ENCODE peak calls at places on chromosomes 2 and 18, in eight cellular contexts. F is amniotic epithelial cell; K is activated naive CD4-positive, alpha-beta T cell treated with anti-CD3 and anti-CD28 coated beads for 36 hours; Q is NCI-H2081; X is RCC 7860; L is COR-L47; Y is stimulated activated CD8-positive, alpha-beta memory T cell treated with anti-CD3 and anti-CD28 coated beads, Interleukin-15, amount 100 ng/mL, for 24 hours; W is frontal cortex. C is an unnamed sample.

GRCh38 chr2:238999290-238999741 is 151.4 kb downstream of the TWIST2 start:
- DNase-seq in F (no peak), K (no peak), Q (no peak), X (no peak), L (no peak), Y (no peak), W (no peak), C (no peak)

GRCh38 chr2:171244466-171244969 is 83.8 kb upstream of the TLK1 start:
- DNase-seq in F (peak), K (no peak), Q (no peak), X (no peak), L (no peak), Y (no peak), W (no peak), C (no peak)

GRCh38 chr2:229235136-229235914 is 35.8 kb downstream of the PID1 start:
- DNase-seq in F (peak), K (no peak), Q (no peak), X (no peak), L (no peak), Y (no peak), W (no peak), C (no peak)

GRCh38 chr2:99605036-99605435 is 115.2 kb upstream of the REV1 start:
- DNase-seq in F (no peak), K (no peak), Q (no peak), X (no peak), L (no peak), Y (no peak), W (no peak), C (no peak)

GRCh38 chr2:199261221-199261620 is 196.5 kb downstream of the SATB2 start:
- DNase-seq in F (no peak), K (no peak), Q (no peak), X (no peak), L (no peak), Y (no peak), W (no peak), C (no peak)

GRCh38 chr18:58979615-58980014 is 114.9 kb downstream of the ZNF532 start:
- DNase-seq in F (no peak), K (no peak), Q (no peak), X (no peak), L (no peak), Y (no peak), W (no peak), C (no peak)

GRCh38 chr2:203636896-203637818 is 69.3 kb upstream of the CD28 start:
- DNase-seq in F (peak), K (no peak), Q (no peak), X (no peak), L (no peak), Y (no peak), W (no peak), C (no peak)

GRCh38 chr18:79871026-79871390 is 73.3 kb downstream of the KCNG2 start:
- DNase-seq in F (no peak), K (no peak), Q (no peak), X (no peak), L (no peak), Y (no peak), W (no peak), C (no peak)

GRCh38 chr18:26159353-26159752 is 25.7 kb downstream of the PSMA8 start:
- DNase-seq in F (peak), K (no peak), Q (no peak), X (no peak), L (no peak), Y (no peak), W (no peak), C (no peak)

GRCh38 chr2:224110811-224111210 is 71.7 kb upstream of the SERPINE2 start:
- DNase-seq in F (no peak), K (no peak), Q (no peak), X (no peak), L (no peak), Y (no peak), W (no peak), C (no peak)

GRCh38 chr2:98761267-98761781 is 30.4 kb upstream of the MGAT4A start:
- DNase-seq in F (no peak), K (peak), Q (no peak), X (no peak), L (no peak), Y (peak), W (no peak), C (no peak)

GRCh38 chr2:118878531-118879149 is 31.2 kb upstream of the EN1 start:
- DNase-seq in F (no peak), K (no peak), Q (no peak), X (no peak), L (no peak), Y (no peak), W (no peak), C (no peak)

GRCh38 chr2:223464071-223464470 is 138.1 kb downstream of the SCG2 start:
- DNase-seq in F (peak), K (no peak), Q (no peak), X (no peak), L (no peak), Y (no peak), W (no peak), C (no peak)

GRCh38 chr18:25062720-25063119 is 289.2 kb downstream of the ZNF521 start:
- DNase-seq in F (no peak), K (no peak), Q (no peak), X (no peak), L (no peak), Y (no peak), W (no peak), C (no peak)

GRCh38 chr2:159185401-159186130 is 100.9 kb downstream of the WDSUB1 start:
- DNase-seq in F (peak), K (peak), Q (no peak), X (peak), L (peak), Y (no peak), W (no peak), C (peak)

C was measured in kidney glomerular epithelial cell.